ENCODE peak calls at places on chromosomes 12 and 14, in ten cellular contexts. Q is uterus; B is heart left ventricle; F is GM23248; W is neural progenitor cell; O is pancreas; S is CD8-positive, alpha-beta T cell; C is GM23338; M is K562; R is Peyer's patch. E is an unnamed sample.

GRCh38 chr14:38839743-38840375 is 263.2 kb downstream of the SEC23A start:
- DNase-seq in Q (no peak), B (no peak), F (peak; percentile 7), W (no peak), O (no peak), S (no peak), C (no peak), M (no peak), R (no peak), E (no peak)

GRCh38 chr14:32491413-32492016 is 162.4 kb downstream of the AKAP6 start:
- DNase-seq in Q (no peak), B (no peak), F (no peak), W (no peak), O (no peak), S (no peak), C (no peak), M (no peak), R (no peak), E (no peak)

GRCh38 chr12:11133816-11134215 is 628 bp downstream of the TAS2R30 start:
- DNase-seq in Q (no peak), B (no peak), F (no peak), W (no peak), O (no peak), S (no peak), C (no peak), M (no peak), R (no peak), E (no peak)

GRCh38 chr12:120227233-120228040 is 26.5 kb upstream of the RPLP0 start:
- DNase-seq in Q (no peak), B (no peak), F (no peak), W (no peak), O (no peak), S (no peak), C (no peak), M (no peak), R (no peak), E (no peak)

GRCh38 chr12:104370989-104371870 is 67.7 kb downstream of the EID3 start:
- DNase-seq in Q (no peak), B (no peak), F (peak; percentile 52), W (peak; percentile 46), O (no peak), S (no peak), C (peak; percentile 93), M (no peak), R (no peak), E (no peak)

GRCh38 chr12:509494-509893 is 49.8 kb downstream of the B4GALNT3 start:
- DNase-seq in Q (no peak), B (no peak), F (peak; percentile 40), W (peak; percentile 27), O (no peak), S (no peak), C (no peak), M (no peak), R (no peak), E (no peak)

GRCh38 chr12:117559978-117560377 is 198.6 kb upstream of the NOS1 start:
- DNase-seq in Q (no peak), B (no peak), F (no peak), W (no peak), O (no peak), S (no peak), C (no peak), M (no peak), R (no peak), E (no peak)

GRCh38 chr12:48247181-48247966 is 44.3 kb upstream of the OR10AD1 start:
- DNase-seq in Q (no peak), B (no peak), F (peak; percentile 9), W (no peak), O (no peak), S (no peak), C (no peak), M (no peak), R (no peak), E (no peak)

GRCh38 chr14:51308872-51309271 is 68.8 kb downstream of the TMX1 start:
- DNase-seq in Q (no peak), B (no peak), F (no peak), W (no peak), O (no peak), S (no peak), C (no peak), M (no peak), R (no peak), E (no peak)

GRCh38 chr12:46948936-46949555 is 123.2 kb upstream of the SLC38A4 start:
- DNase-seq in Q (no peak), B (no peak), F (peak; percentile 16), W (no peak), O (no peak), S (no peak), C (no peak), M (no peak), R (no peak), E (no peak)

GRCh38 chr14:81464253-81465001 is 64.3 kb upstream of the STON2 start:
- DNase-seq in Q (no peak), B (no peak), F (peak; percentile 62), W (peak; percentile 69), O (peak; percentile 56), S (peak; percentile 26), C (peak; percentile 80), M (peak; percentile 44), R (peak; percentile 68), E (no peak)

GRCh38 chr12:125145196-125145595 is 80.0 kb downstream of the AACS start:
- DNase-seq in Q (no peak), B (peak; percentile 16), F (peak; percentile 52), W (no peak), O (no peak), S (no peak), C (no peak), M (no peak), R (no peak), E (no peak)

GRCh38 chr12:49984476-49984890 is 11.7 kb downstream of the AQP6 start:
- DNase-seq in Q (no peak), B (no peak), F (no peak), W (peak; percentile 45), O (no peak), S (no peak), C (no peak), M (no peak), R (no peak), E (no peak)

GRCh38 chr12:49985981-49986380 is 13.2 kb downstream of the AQP6 start:
- DNase-seq in Q (no peak), B (no peak), F (peak; percentile 28), W (no peak), O (no peak), S (no peak), C (no peak), M (no peak), R (no peak), E (no peak)

GRCh38 chr12:49982246-49983229 is 9.8 kb downstream of the AQP6 start:
- DNase-seq in Q (no peak), B (no peak), F (peak; percentile 63), W (no peak), O (no peak), S (no peak), C (no peak), M (peak; percentile 32), R (no peak), E (no peak)

GRCh38 chr12:49984960-49985359 is 12.2 kb downstream of the AQP6 start:
- DNase-seq in Q (no peak), B (no peak), F (no peak), W (no peak), O (no peak), S (no peak), C (no peak), M (no peak), R (no peak), E (no peak)

DNA sequence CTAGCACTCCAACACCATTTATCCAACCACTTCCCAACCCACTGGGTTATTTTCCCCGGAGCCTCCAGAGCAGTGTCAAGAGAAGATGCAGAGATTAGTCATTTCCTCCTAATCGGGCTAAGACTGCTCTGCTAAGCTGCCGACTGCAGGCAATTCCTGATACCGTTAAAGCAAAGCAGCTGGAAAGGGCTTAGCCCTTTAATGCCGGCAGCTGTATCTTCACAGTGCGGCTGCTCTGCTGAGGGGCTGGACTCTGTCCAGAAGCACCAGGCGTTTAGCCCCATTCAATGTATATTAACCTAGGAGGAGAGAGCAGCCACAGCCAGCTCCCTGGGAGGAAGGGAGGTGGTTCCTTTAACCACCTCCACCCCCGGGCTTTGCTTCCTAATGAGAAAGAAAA is 11.1 kb downstream of the AQP6 start:
- DNase-seq in Q (no peak), B (no peak), F (peak; percentile 87), W (peak; percentile 86), O (no peak), S (no peak), C (no peak), M (peak; percentile 30), R (no peak), E (no peak)
- H3K27ac ChIP-seq in Q (no peak overlapping the region), B (no peak overlapping the region), F (peak overlapping the region; percentile 23), W (peak overlapping the region; percentile 51), O (no peak overlapping the region), S (no peak overlapping the region), C (no peak overlapping the region), M (no peak overlapping the region), R (peak overlapping the region; percentile 9), E (no peak overlapping the region)

DNA sequence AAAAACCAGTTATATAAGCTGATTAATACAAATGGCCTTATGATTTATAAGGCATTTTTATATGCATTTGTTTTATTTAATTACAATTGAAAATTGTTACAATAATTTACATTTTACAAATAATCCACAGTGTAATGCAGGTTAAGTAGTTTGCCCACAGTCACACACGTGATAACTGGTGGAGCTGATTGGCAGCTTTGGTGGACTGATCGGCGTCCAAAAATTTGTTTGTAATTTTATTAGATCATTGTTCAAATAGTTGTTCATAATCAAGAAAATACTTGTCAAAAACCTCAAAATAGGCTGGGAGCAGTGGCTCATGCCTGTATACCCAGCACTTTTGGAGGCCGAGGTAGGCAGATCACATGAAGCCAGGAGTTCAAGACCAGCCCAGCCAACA is 59.7 kb downstream of the AEBP2 start:
- DNase-seq in Q (no peak), B (no peak), F (no peak), W (no peak), O (no peak), S (no peak), C (no peak), M (no peak), R (no peak), E (no peak)
- H3K36me3 ChIP-seq in Q (no peaks in the 10 kb centered on the region), B (peaks cover 9% of the 10 kb centered on the region), F (peaks cover 18% of the 10 kb centered on the region), W (peaks cover 23% of the 10 kb centered on the region), O (peaks cover 8% of the 10 kb centered on the region), S (peaks cover 7% of the 10 kb centered on the region), C (peaks cover 23% of the 10 kb centered on the region), M (peaks cover 23% of the 10 kb centered on the region), R (peaks cover 41% of the 10 kb centered on the region), E (peaks cover 53% of the 10 kb centered on the region)

DNA sequence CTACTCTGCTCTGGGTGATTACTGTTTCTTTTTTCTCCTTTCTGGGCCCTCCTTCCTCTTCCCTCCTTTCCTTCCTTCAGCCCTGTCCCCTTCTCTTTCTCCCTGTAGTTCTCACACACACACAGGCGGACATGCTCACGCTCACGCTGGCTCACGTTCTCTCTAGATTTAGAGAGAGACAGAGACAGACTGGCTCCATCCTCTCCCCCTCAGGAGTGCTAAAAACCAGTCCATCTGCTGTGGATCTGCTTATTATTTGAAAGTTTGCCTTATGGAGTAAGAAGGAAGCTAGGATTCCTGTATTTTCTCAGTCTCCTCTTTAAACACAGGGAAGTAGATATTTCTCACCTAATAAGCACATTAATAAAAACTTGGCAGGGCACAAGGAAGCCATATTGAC is 48.1 kb downstream of the KCNA1 start:
- DNase-seq in Q (no peak), B (no peak), F (no peak), W (no peak), O (no peak), S (no peak), C (no peak), M (no peak), R (no peak), E (no peak)
- H3K27ac ChIP-seq in Q (no peak overlapping the region), B (no peak overlapping the region), F (no peak overlapping the region), W (no peak overlapping the region), O (no peak overlapping the region), S (no peak overlapping the region), C (no peak overlapping the region), M (no peak overlapping the region), R (no peak overlapping the region), E (no peak overlapping the region)

GRCh38 chr12:122866950-122867607 is 28.8 kb downstream of the VPS37B start:
- DNase-seq in Q (no peak), B (peak; percentile 55), F (no peak), W (no peak), O (peak; percentile 41), S (no peak), C (no peak), M (no peak), R (no peak), E (no peak)
- H3K36me3 ChIP-seq in Q (no peaks in the 10 kb centered on the region), B (peaks cover 13% of the 10 kb centered on the region), F (peaks cover 25% of the 10 kb centered on the region), W (no peaks in the 10 kb centered on the region), O (no peaks in the 10 kb centered on the region), S (peaks cover 22% of the 10 kb centered on the region), C (no peaks in the 10 kb centered on the region), M (peaks cover 84% of the 10 kb centered on the region), R (peaks cover 61% of the 10 kb centered on the region), E (peaks cover 77% of the 10 kb centered on the region)

E was measured in lower lobe of right lung.